ENCODE peak calls at places on chromosomes 4 and X, in nine cellular contexts. C is lower lobe of right lung; N is head of caudate nucleus; I is Caco-2; B is NB4; A is stimulated activated CD4-positive, alpha-beta T cell treated with anti-CD3 and anti-CD28 coated beads, Interleukin-4, amount 100 ng/mL, for 1 hour; H is retina; L is activated T-cell treated with anti-CD3 and anti-CD28 coated beads for 1 hour; M is activated CD4-positive, CD25-positive, alpha-beta regulatory T cell. G is an unnamed sample.

GRCh38 chr4:52870225-52870624 is 8.1 kb downstream of the RASL11B start:
- DNase-seq in C (peak; percentile 59), N (no peak), I (no peak), B (no peak), A (no peak), H (no peak), L (no peak), M (no peak), G (no peak)

GRCh38 chrX:54695816-54696487 is 102.1 kb downstream of the ITIH6 start:
- DNase-seq in C (no peak), N (no peak), I (no peak), B (no peak), A (no peak), H (no peak), L (no peak), M (no peak), G (no peak)

GRCh38 chr4:72394264-72394663 is 174.8 kb downstream of the ADAMTS3 start:
- DNase-seq in C (no peak), N (no peak), I (no peak), B (peak; percentile 4), A (no peak), H (no peak), L (no peak), M (no peak), G (no peak)

GRCh38 chrX:75155454-75155829 is 641 bp downstream of the ABCB7 start:
- DNase-seq in C (no peak), N (no peak), I (no peak), B (peak; percentile 26), A (no peak), H (no peak), L (no peak), M (no peak), G (no peak)

GRCh38 chr4:1490906-1491629 is 84.8 kb upstream of the NKX1-1 start:
- DNase-seq in C (peak; percentile 34), N (peak; percentile 12), I (no peak), B (no peak), A (no peak), H (no peak), L (no peak), M (no peak), G (peak; percentile 50)

GRCh38 chr4:122700178-122700725 is 32.3 kb upstream of the BBS12 start:
- DNase-seq in C (no peak), N (no peak), I (no peak), B (no peak), A (no peak), H (no peak), L (no peak), M (no peak), G (no peak)

GRCh38 chr4:25306658-25307057 is 5.9 kb upstream of the ZCCHC4 start:
- DNase-seq in C (no peak), N (no peak), I (no peak), B (no peak), A (no peak), H (no peak), L (no peak), M (no peak), G (no peak)

GRCh38 chr4:41744572-41745291 is 3.8 kb downstream of the PHOX2B start:
- DNase-seq in C (no peak), N (no peak), I (no peak), B (no peak), A (no peak), H (peak; percentile 55), L (no peak), M (no peak), G (no peak)

GRCh38 chr4:101238706-101239105 is 108.6 kb downstream of the PPP3CA start:
- DNase-seq in C (no peak), N (no peak), I (no peak), B (peak; percentile 50), A (no peak), H (no peak), L (no peak), M (no peak), G (no peak)

GRCh38 chr4:61064636-61065035 is 135.5 kb upstream of the ADGRL3 start:
- DNase-seq in C (no peak), N (no peak), I (no peak), B (no peak), A (no peak), H (no peak), L (no peak), M (no peak), G (no peak)

GRCh38 chr4:118112647-118113046 is 78.4 kb downstream of the NDST3 start:
- DNase-seq in C (no peak), N (no peak), I (no peak), B (no peak), A (no peak), H (no peak), L (no peak), M (no peak), G (no peak)

GRCh38 chr4:42954925-42955669 is 62.6 kb downstream of the GRXCR1 start:
- DNase-seq in C (no peak), N (peak; percentile 18), I (no peak), B (no peak), A (no peak), H (no peak), L (no peak), M (no peak), G (no peak)

GRCh38 chrX:47530054-47530453 is 31.0 kb upstream of the ARAF start:
- DNase-seq in C (no peak), N (no peak), I (no peak), B (peak; percentile 42), A (no peak), H (no peak), L (no peak), M (no peak), G (no peak)

GRCh38 chrX:81120270-81120935 is 81.3 kb downstream of the HMGN5 start:
- DNase-seq in C (no peak), N (no peak), I (no peak), B (peak; percentile 23), A (no peak), H (no peak), L (no peak), M (no peak), G (no peak)

GRCh38 chr4:56315041-56315440 is 72.2 kb downstream of the AASDH start:
- DNase-seq in C (no peak), N (no peak), I (no peak), B (no peak), A (no peak), H (no peak), L (no peak), M (no peak), G (no peak)

GRCh38 chr4:61200991-61201526 is 933 bp downstream of the ADGRL3 start:
- DNase-seq in C (no peak), N (peak; percentile 64), I (no peak), B (no peak), A (no peak), H (peak; percentile 82), L (no peak), M (no peak), G (peak; percentile 23)

GRCh38 chrX:30301977-30302376 is 7.2 kb downstream of the NR0B1 start:
- DNase-seq in C (no peak), N (no peak), I (no peak), B (no peak), A (no peak), H (no peak), L (no peak), M (no peak), G (peak; percentile 6)

GRCh38 chr4:119678761-119679160 is 50.2 kb upstream of the PDE5A start:
- DNase-seq in C (no peak), N (no peak), I (no peak), B (no peak), A (no peak), H (no peak), L (no peak), M (no peak), G (no peak)

GRCh38 chr4:122577189-122577553 is 43.7 kb downstream of the IL21 start:
- DNase-seq in C (no peak), N (no peak), I (no peak), B (no peak), A (no peak), H (peak; percentile 19), L (no peak), M (no peak), G (no peak)

GRCh38 chr4:30929649-30930048 is 209.5 kb downstream of the PCDH7 start:
- DNase-seq in C (no peak), N (no peak), I (no peak), B (no peak), A (no peak), H (no peak), L (no peak), M (no peak), G (no peak)

GRCh38 chrX:124475358-124475757 is 129.0 kb downstream of the SH2D1A start:
- DNase-seq in C (no peak), N (no peak), I (no peak), B (no peak), A (no peak), H (no peak), L (no peak), M (no peak), G (no peak)

GRCh38 chrX:13471269-13471668 is 98.1 kb upstream of the EGFL6 start:
- DNase-seq in C (no peak), N (no peak), I (no peak), B (no peak), A (no peak), H (peak; percentile 41), L (no peak), M (no peak), G (no peak)

GRCh38 chrX:27823812-27824211 is 16.0 kb downstream of the MAGEB10 start:
- DNase-seq in C (no peak), N (no peak), I (no peak), B (no peak), A (no peak), H (no peak), L (no peak), M (no peak), G (no peak)

GRCh38 chr4:39151120-39151713 is 31.1 kb upstream of the WDR19 start:
- DNase-seq in C (no peak), N (no peak), I (no peak), B (peak; percentile 67), A (no peak), H (no peak), L (no peak), M (no peak), G (no peak)

GRCh38 chr4:148495463-148495862 is 53.2 kb upstream of the NR3C2 start:
- DNase-seq in C (no peak), N (no peak), I (no peak), B (no peak), A (no peak), H (no peak), L (no peak), M (no peak), G (no peak)

GRCh38 chr4:85965529-85965928 is 394.3 kb downstream of the MAPK10 start:
- DNase-seq in C (no peak), N (no peak), I (no peak), B (no peak), A (no peak), H (no peak), L (no peak), M (no peak), G (no peak)